ENCODE peak calls at places on chromosomes 1 and 21, in eight cellular contexts. O is A549, I is brain microvascular endothelial cell, Z is PC-9, X is uterus, J is left ventricle myocardium inferior, U is IMR-90, V is foreskin fibroblast. F is an unnamed sample.

GRCh38 chr21:45971487-45972352 is 9.8 kb upstream of the COL6A1 start:
- DNase-seq in O (no peak), I (no peak), Z (no peak), X (peak), J (peak), U (peak), V (peak), F (no peak)

GRCh38 chr1:17128361-17128760 is 9.1 kb upstream of the PADI2 start:
- DNase-seq in O (peak), I (peak), Z (peak), X (no peak), J (no peak), U (peak), V (peak), F (peak)

GRCh38 chr1:3746389-3746783 is 5.9 kb upstream of the CCDC27 start:
- DNase-seq in O (no peak), I (no peak), Z (no peak), X (no peak), J (no peak), U (no peak), V (peak), F (no peak)

GRCh38 chr1:102572637-102573036 is 535.7 kb downstream of the COL11A1 start:
- DNase-seq in O (no peak), I (no peak), Z (no peak), X (no peak), J (no peak), U (no peak), V (no peak), F (no peak)

GRCh38 chr1:77970192-77970591 is 8.7 kb downstream of the FUBP1 start:
- DNase-seq in O (no peak), I (no peak), Z (no peak), X (no peak), J (no peak), U (no peak), V (peak), F (no peak)

GRCh38 chr1:186442651-186443114 is 18.2 kb downstream of the PDC start:
- DNase-seq in O (peak), I (peak), Z (peak), X (no peak), J (no peak), U (peak), V (no peak), F (peak)

GRCh38 chr1:12542596-12543592 is 75.1 kb downstream of the DHRS3 start:
- DNase-seq in O (no peak), I (no peak), Z (no peak), X (peak), J (no peak), U (peak), V (no peak), F (no peak)

GRCh38 chr1:197302775-197303174 is 34.7 kb downstream of the CRB1 start:
- DNase-seq in O (no peak), I (peak), Z (no peak), X (no peak), J (no peak), U (peak), V (peak), F (peak)

GRCh38 chr1:47401761-47402160 is 14.3 kb upstream of the FOXE3 start:
- DNase-seq in O (no peak), I (no peak), Z (no peak), X (no peak), J (no peak), U (no peak), V (no peak), F (no peak)

GRCh38 chr1:33295450-33296081 is 25.3 kb downstream of the A3GALT2 start:
- DNase-seq in O (peak), I (peak), Z (peak), X (peak), J (peak), U (peak), V (peak), F (peak)

GRCh38 chr1:26317612-26318337 is at the start of gene CD52:
- DNase-seq in O (no peak), I (no peak), Z (no peak), X (no peak), J (no peak), U (no peak), V (no peak), F (no peak)

GRCh38 chr1:38046884-38047602 is 450 bp upstream of the POU3F1 start:
- DNase-seq in O (peak), I (peak), Z (peak), X (peak), J (peak), U (peak), V (peak), F (peak)

GRCh38 chr21:44528634-44528995 is 11.4 kb downstream of the KRTAP10-1 start:
- DNase-seq in O (no peak), I (no peak), Z (no peak), X (no peak), J (no peak), U (no peak), V (no peak), F (no peak)

GRCh38 chr1:100443739-100444571 is 91.6 kb downstream of the CDC14A start:
- DNase-seq in O (no peak), I (peak), Z (no peak), X (no peak), J (no peak), U (peak), V (peak), F (no peak)

GRCh38 chr1:229148041-229148671 is 122.8 kb upstream of the RAB4A start:
- DNase-seq in O (no peak), I (no peak), Z (no peak), X (no peak), J (peak), U (no peak), V (no peak), F (no peak)

GRCh38 chr1:207284209-207284892 is 37.1 kb upstream of the CD55 start:
- DNase-seq in O (no peak), I (no peak), Z (no peak), X (no peak), J (no peak), U (peak), V (no peak), F (no peak)

GRCh38 chr1:245986404-245987221 is 520.5 kb downstream of the SMYD3 start:
- DNase-seq in O (peak), I (peak), Z (peak), X (peak), J (no peak), U (peak), V (peak), F (peak)

GRCh38 chr1:165492845-165493244 is 47.9 kb upstream of the RXRG start:
- DNase-seq in O (no peak), I (no peak), Z (no peak), X (no peak), J (no peak), U (no peak), V (no peak), F (no peak)

GRCh38 chr1:112371770-112372169 is 24.2 kb upstream of the CTTNBP2NL start:
- DNase-seq in O (no peak), I (no peak), Z (no peak), X (no peak), J (no peak), U (peak), V (peak), F (no peak)

GRCh38 chr1:70997793-70998192 is 49.8 kb downstream of the PTGER3 start:
- DNase-seq in O (no peak), I (no peak), Z (no peak), X (no peak), J (no peak), U (no peak), V (no peak), F (no peak)

GRCh38 chr1:12486401-12487005 is 131.5 kb downstream of the DHRS3 start:
- DNase-seq in O (peak), I (peak), Z (peak), X (peak), J (peak), U (no peak), V (peak), F (no peak)

GRCh38 chr1:32998997-32999396 is 34.4 kb upstream of the RNF19B start:
- DNase-seq in O (no peak), I (no peak), Z (no peak), X (no peak), J (peak), U (no peak), V (no peak), F (no peak)

GRCh38 chr1:216830836-216831235 is 107.6 kb upstream of the ESRRG start:
- DNase-seq in O (no peak), I (no peak), Z (no peak), X (no peak), J (no peak), U (no peak), V (no peak), F (no peak)

DNA sequence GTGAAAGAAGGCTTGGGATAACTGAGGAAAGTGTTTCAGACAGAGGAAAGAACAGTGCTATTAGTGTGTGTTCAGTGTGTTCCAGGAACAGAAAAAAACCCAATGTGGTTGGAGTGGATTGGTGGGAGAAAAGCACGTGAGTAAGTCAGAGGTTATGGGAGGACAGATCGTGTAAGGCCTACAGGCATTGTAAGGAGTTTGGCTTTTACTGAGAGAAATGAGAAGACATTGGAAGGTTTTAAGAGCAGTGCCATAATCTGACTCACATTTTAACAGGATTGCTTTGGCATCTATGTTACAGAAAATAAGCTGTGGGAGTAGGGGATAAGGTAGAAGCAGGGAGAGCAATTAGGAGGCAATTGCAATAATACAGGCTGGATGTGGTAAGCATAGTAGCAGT is 4.8 kb downstream of the ARPC5 start:
- DNase-seq in O (no peak), I (no peak), Z (no peak), X (no peak), J (no peak), U (peak), V (peak), F (no peak)
- H3K4me3 ChIP-seq in O (no peak), I (no peak), Z (no peak), X (no peak), J (peak), U (no peak), V (no peak), F (no peak)

GRCh38 chr21:26916799-26917198 is 50.1 kb downstream of the ADAMTS5 start:
- DNase-seq in O (no peak), I (no peak), Z (no peak), X (no peak), J (no peak), U (no peak), V (no peak), F (no peak)
- H3K4me3 ChIP-seq in O (no peak), I (no peak), Z (no peak), X (no peak), J (no peak), U (no peak), V (no peak), F (no peak)

GRCh38 chr1:117607471-117607870 is 1.6 kb downstream of the TENT5C start:
- DNase-seq in O (no peak), I (no peak), Z (peak), X (peak), J (no peak), U (no peak), V (no peak), F (no peak)
- H3K4me3 ChIP-seq in O (no peak), I (no peak), Z (peak), X (no peak), J (peak), U (peak), V (peak), F (no peak)

DNA sequence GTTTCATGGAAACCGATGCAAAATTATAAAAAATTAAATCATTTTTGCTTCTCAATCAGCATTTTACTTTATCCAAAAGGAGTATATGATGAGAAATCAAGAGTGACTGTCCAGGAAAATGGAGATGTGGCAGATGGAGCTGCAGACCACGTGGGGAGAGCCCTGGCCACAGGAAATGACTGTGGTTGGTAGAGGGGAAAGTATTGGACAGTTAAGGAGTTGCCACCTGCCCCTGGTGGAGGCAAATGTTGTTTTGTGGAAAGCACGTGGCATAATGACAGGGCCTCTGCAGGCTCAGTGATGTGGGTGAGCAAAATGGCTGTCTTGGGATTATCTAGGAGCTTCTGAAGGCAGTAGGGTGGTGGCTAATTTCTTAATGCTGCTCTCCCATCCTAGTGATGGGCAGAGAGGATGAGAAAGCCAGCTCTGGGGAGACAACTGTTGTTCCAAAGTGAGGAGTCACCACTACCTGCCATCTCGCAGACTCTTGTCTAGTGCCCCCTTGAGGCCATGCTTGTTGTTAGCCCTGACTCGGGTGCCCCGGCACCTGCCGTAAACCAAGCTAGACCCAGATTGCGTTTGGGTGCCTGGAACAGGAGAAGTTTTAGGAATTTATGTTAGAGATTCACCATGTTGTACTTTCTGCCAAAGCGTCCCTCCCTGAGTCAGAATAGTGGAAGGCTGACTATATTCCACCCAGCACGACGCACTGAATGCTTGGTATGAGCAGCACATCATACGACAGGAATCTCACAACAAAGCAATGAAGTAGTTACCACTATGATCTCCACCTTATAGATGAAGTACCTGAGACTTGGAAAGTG is 144.0 kb downstream of the ROR1 start:
- DNase-seq in O (peak), I (no peak), Z (no peak), X (no peak), J (no peak), U (peak), V (no peak), F (no peak)
- H3K4me3 ChIP-seq in O (no peak), I (no peak), Z (no peak), X (no peak), J (no peak), U (no peak), V (no peak), F (no peak)

F was measured in skeletal muscle cell.